ENCODE peak calls at places on chromosomes 4 and X, in eight cellular contexts. N is tibial nerve, T is fibroblast of mammary gland, R is dorsolateral prefrontal cortex, Y is pancreas, J is lung, E is transverse colon, D is right lobe of liver. L is an unnamed sample.

GRCh38 chr4:146844761-146845160 is 100.9 kb downstream of the TTC29 start:
- DNase-seq in R (no peak), Y (no peak), J (no peak), E (no peak), D (no peak), N (no peak), T (no peak), L (no peak)

GRCh38 chr4:110484767-110485166 is 8.8 kb downstream of the ENPEP start:
- DNase-seq in J (no peak), Y (no peak), N (no peak), T (peak), D (no peak), R (no peak), E (no peak), L (no peak)

GRCh38 chr4:29653221-29653620 is 1066.9 kb upstream of the PCDH7 start:
- DNase-seq in N (no peak), J (no peak), D (no peak), R (no peak), Y (no peak), T (no peak), E (no peak), L (no peak)

GRCh38 chr4:10237131-10237530 is 120.5 kb upstream of the WDR1 start:
- DNase-seq in J (no peak), T (no peak), D (no peak), N (no peak), R (no peak), Y (no peak), E (no peak), L (no peak)

GRCh38 chr4:58590714-58591113 is 1480.5 kb upstream of the IGFBP7 start:
- DNase-seq in E (no peak), N (no peak), R (no peak), T (no peak), Y (no peak), D (no peak), J (no peak), L (no peak)

GRCh38 chr4:22389240-22389871 is 126.5 kb downstream of the ADGRA3 start:
- DNase-seq in N (no peak), T (peak), Y (peak), R (peak), J (no peak), D (no peak), E (peak), L (no peak)

GRCh38 chrX:150229481-150229880 is 133.6 kb upstream of the MAMLD1 start:
- DNase-seq in N (no peak), J (peak), R (no peak), T (no peak), Y (no peak), D (no peak), E (no peak), L (no peak)

GRCh38 chr4:177596035-177596434 is 153.8 kb upstream of the AGA start:
- DNase-seq in T (peak), Y (peak), N (no peak), J (no peak), R (no peak), D (no peak), E (no peak), L (no peak)

GRCh38 chr4:16916719-16917337 is 18.4 kb upstream of the LDB2 start:
- DNase-seq in J (no peak), E (peak), R (no peak), N (no peak), T (peak), D (peak), Y (peak), L (peak)

GRCh38 chrX:124804962-124805361 is 458.6 kb downstream of the SH2D1A start:
- DNase-seq in N (no peak), E (no peak), T (no peak), R (no peak), D (no peak), J (no peak), Y (no peak), L (no peak)

GRCh38 chr4:129358571-129358970 is 262.6 kb downstream of the C4orf33 start:
- DNase-seq in J (no peak), Y (no peak), N (no peak), T (peak), E (no peak), R (no peak), D (no peak), L (no peak)

GRCh38 chr4:7068883-7069282 is 1.0 kb upstream of the GRPEL1 start:
- DNase-seq in J (no peak), Y (no peak), D (no peak), T (no peak), E (no peak), R (no peak), N (no peak), L (no peak)

GRCh38 chr4:4260185-4260751 is 12.2 kb upstream of the TMEM128 start:
- DNase-seq in N (no peak), T (peak), Y (no peak), J (no peak), R (no peak), D (peak), E (no peak), L (no peak)

GRCh38 chr4:94665500-94666398 is 92.0 kb upstream of the BMPR1B start:
- DNase-seq in J (no peak), Y (no peak), T (no peak), E (no peak), R (no peak), D (no peak), N (no peak), L (no peak)

GRCh38 chrX:33171071-33171470 is 40.3 kb downstream of the DMD start:
- DNase-seq in T (no peak), D (no peak), Y (no peak), J (no peak), R (no peak), N (no peak), E (no peak), L (no peak)

GRCh38 chr4:67762091-67762490 is 7.9 kb upstream of the GNRHR start:
- DNase-seq in R (no peak), D (no peak), N (no peak), Y (no peak), E (no peak), T (peak), J (no peak), L (no peak)

GRCh38 chrX:112789931-112790330 is 50.7 kb downstream of the AMOT start:
- DNase-seq in J (no peak), Y (no peak), R (no peak), N (no peak), E (no peak), D (peak), T (no peak), L (no peak)

GRCh38 chrX:56505866-56506265 is 57.6 kb upstream of the UBQLN2 start:
- DNase-seq in R (no peak), J (no peak), E (no peak), Y (no peak), N (no peak), T (no peak), D (no peak), L (no peak)

GRCh38 chr4:173370130-173370476 is 651 bp upstream of the SAP30 start:
- DNase-seq in N (peak), E (peak), T (no peak), Y (no peak), D (peak), J (peak), R (peak), L (no peak)

GRCh38 chr4:67500373-67500772 is 44.9 kb downstream of the CENPC start:
- DNase-seq in R (no peak), Y (no peak), E (no peak), D (no peak), N (no peak), T (no peak), J (no peak), L (no peak)

GRCh38 chrX:110143454-110144210 is 140.7 kb downstream of the TMEM164 start:
- DNase-seq in J (no peak), D (no peak), R (no peak), E (no peak), N (no peak), Y (no peak), T (no peak), L (no peak)

GRCh38 chrX:114584434-114584943 is 603 bp downstream of the HTR2C start:
- DNase-seq in J (no peak), Y (no peak), T (peak), D (no peak), E (no peak), R (no peak), N (no peak), L (peak)

GRCh38 chrX:1673337-1673736 is 58.5 kb downstream of the ASMT start:
- DNase-seq in R (no peak), J (no peak), T (peak), D (no peak), Y (peak), N (no peak), E (peak), L (no peak)

GRCh38 chrX:41153453-41153852 is 68.2 kb downstream of the USP9X start:
- DNase-seq in Y (no peak), E (no peak), J (no peak), R (no peak), T (peak), D (no peak), N (no peak), L (no peak)

GRCh38 chrX:139213241-139213709 is 317.3 kb upstream of the F9 start:
- DNase-seq in J (no peak), R (no peak), Y (no peak), D (no peak), E (no peak), T (no peak), N (no peak), L (no peak)

GRCh38 chr4:155973639-155974475 is 20.2 kb upstream of the CTSO start:
- DNase-seq in E (no peak), N (no peak), D (no peak), T (peak), Y (no peak), J (no peak), R (no peak), L (no peak)

GRCh38 chrX:20530319-20530979 is 263.7 kb upstream of the RPS6KA3 start:
- DNase-seq in R (peak), N (peak), D (peak), E (peak), T (peak), J (peak), Y (peak), L (peak)

GRCh38 chr4:111943796-111944203 is 201.5 kb upstream of the FAM241A start:
- DNase-seq in Y (peak), N (no peak), R (no peak), D (peak), E (peak), J (peak), T (peak), L (no peak)

GRCh38 chr4:94757192-94758140 is at the start of gene BMPR1B:
- DNase-seq in N (no peak), T (peak), E (no peak), R (no peak), D (no peak), J (no peak), Y (peak), L (peak)

GRCh38 chrX:40314070-40314469 is 216.3 kb upstream of the BCOR start:
- DNase-seq in E (no peak), T (no peak), N (no peak), Y (no peak), R (peak), D (no peak), J (no peak), L (no peak)

GRCh38 chrX:69424161-69424560 is 80.0 kb upstream of the NALF2 start:
- DNase-seq in E (no peak), D (no peak), R (no peak), J (no peak), N (no peak), Y (no peak), T (peak), L (no peak)

GRCh38 chr4:159401791-159402380 is 299.0 kb downstream of the RAPGEF2 start:
- DNase-seq in E (no peak), N (no peak), Y (no peak), J (no peak), D (no peak), T (peak), R (no peak), L (no peak)

GRCh38 chr4:110621839-110622751 is 782 bp downstream of the PITX2 start:
- DNase-seq in E (no peak), T (peak), Y (no peak), J (no peak), N (no peak), D (no peak), R (no peak), L (no peak)

GRCh38 chr4:151218343-151218742 is 58.6 kb upstream of the PRSS48 start:
- DNase-seq in R (no peak), T (peak), J (no peak), Y (no peak), N (no peak), D (no peak), E (no peak), L (no peak)

GRCh38 chr4:140095694-140096482 is 58.1 kb downstream of the MAML3 start:
- DNase-seq in N (no peak), D (peak), E (peak), J (no peak), Y (no peak), T (peak), R (no peak), L (no peak)

GRCh38 chr4:53618321-53618720 is 27.0 kb upstream of the LNX1 start:
- DNase-seq in T (no peak), J (no peak), Y (no peak), N (no peak), R (no peak), E (no peak), D (no peak), L (no peak)

GRCh38 chr4:53622739-53623151 is 31.5 kb upstream of the LNX1 start:
- DNase-seq in J (no peak), T (peak), Y (no peak), E (no peak), R (no peak), N (no peak), D (no peak), L (no peak)

GRCh38 chr4:53619431-53619830 is 28.1 kb upstream of the LNX1 start:
- DNase-seq in R (no peak), J (no peak), N (no peak), T (peak), Y (no peak), D (no peak), E (no peak), L (no peak)

GRCh38 chr4:53617101-53617680 is 25.9 kb upstream of the LNX1 start:
- DNase-seq in E (no peak), D (no peak), J (no peak), N (no peak), R (no peak), Y (no peak), T (no peak), L (no peak)

GRCh38 chr4:53620956-53621355 is 29.7 kb upstream of the LNX1 start:
- DNase-seq in R (no peak), D (no peak), J (no peak), E (no peak), T (peak), Y (no peak), N (no peak), L (no peak)
- TF ChIP-seq CTCF in R (no peak), D (no peak), J (no peak), E (no peak), T (peak), Y (no peak), N (no peak), L (no peak)

DNA sequence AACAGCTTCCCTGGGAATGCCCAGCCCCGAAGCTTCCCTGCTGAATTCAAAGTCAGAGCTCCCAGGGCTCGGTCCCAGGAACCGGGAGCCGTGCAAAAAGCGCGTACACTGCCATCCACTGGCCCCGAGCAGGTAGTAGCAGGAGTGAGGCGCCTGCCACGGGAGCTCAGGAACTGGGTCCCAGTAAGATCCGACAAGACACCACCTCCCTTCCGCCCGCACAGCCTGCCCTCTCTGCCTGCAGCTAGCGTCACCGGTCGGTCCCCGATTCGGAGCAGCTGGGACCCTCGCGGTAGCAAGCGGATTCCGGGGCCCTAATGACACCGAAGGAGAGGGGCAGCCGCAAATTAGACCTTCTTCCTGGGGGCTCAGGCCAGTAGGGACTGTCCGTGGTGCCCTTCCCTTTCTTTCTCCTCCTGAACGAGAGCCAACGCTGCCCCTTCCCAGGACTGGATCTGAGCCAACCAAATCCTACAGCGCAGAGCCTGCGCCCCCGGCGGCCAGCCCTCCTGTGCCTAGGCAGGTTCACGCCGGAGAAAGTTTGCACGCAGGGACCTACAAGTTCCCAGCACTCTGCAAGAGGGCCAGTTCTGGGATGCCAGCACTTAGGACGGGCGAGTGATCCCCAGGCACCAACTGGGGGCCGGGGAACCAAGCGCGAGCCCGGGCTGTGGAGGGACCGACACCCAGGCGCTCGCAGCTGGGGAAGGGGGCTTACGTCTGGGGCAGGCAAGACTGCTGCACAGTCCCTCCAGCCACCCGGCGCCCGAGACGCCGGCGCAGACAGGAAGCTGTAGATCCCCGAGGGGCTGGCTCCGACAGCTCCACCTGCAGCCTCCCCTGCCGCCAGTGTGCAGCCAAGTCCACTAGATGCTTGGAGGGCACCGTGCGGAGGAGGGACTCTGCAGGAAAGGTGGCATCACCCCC is 949 bp downstream of the CORIN start:
- DNase-seq in N (peak), R (peak), D (peak), J (peak), E (peak), Y (peak), T (peak), L (peak)
- TF ChIP-seq CTCF in N (peak), R (peak), D (peak), J (peak), E (peak), Y (peak), T (peak), L (peak)

DNA sequence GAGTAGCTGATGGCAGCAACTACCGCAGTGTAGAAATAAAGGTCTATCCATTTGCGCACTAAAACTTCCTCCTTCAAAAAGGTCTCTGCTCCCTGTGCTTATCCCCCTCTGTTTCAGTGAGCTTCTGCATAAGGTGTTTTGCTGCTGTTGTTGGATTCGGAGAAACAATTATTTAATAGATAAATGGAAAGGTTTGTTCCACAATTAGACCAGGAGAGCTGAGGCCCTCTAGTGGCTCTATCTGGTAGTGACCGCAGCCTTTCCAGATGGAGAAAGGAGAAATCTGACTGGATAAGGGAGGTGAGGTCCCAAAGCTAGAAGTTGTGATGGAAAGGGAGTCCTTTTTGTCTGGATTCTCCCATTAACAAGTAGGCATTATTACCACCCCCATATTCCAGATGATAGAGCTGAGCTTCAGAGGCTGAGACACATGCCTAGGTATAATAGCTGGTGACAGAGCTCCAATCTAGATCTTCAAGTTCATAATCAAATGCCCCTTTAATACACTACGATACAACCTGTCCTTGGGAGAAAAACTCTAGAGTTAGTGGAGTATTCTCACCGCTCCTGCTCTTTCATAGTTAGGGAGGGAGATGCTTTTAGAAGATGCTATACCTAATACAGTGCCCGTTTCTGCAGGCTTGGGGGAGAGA is 5.1 kb upstream of the GABRQ start:
- DNase-seq in D (peak), N (peak), Y (peak), T (peak), E (peak), J (peak), R (peak), L (peak)
- TF ChIP-seq CTCF in D (peak), N (peak), Y (peak), T (peak), E (peak), J (peak), R (peak), L (peak)

DNA sequence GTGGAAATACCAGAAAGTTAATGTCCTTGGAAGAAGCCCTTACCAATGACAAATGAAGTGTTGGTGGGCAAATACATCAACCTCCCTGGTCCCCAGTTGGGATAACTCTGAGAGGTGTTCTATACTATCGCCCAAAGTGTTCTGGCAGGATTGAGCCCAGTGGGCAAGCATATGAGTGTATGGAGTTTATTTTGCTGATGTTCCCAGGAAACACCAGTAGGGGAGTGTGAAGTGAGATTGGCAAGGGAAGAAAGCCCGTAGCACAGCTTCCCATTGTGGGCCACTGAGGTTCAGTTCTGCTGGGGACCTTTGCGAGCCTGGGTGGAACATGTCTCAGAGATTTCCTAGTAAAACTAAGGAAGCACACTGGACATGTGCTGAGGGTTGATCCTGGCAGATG is 65.1 kb downstream of the ARHGAP6 start:
- DNase-seq in R (no peak), Y (no peak), N (no peak), J (no peak), T (no peak), E (no peak), D (no peak), L (no peak)
- TF ChIP-seq CTCF in R (no peak), Y (no peak), N (no peak), J (no peak), T (no peak), E (no peak), D (no peak), L (no peak)

GRCh38 chrX:134907302-134907701 is 83.5 kb upstream of the SMIM10 start:
- DNase-seq in D (no peak), T (no peak), E (no peak), J (no peak), R (no peak), Y (no peak), N (no peak), L (no peak)

GRCh38 chrX:134911348-134911747 is 79.4 kb upstream of the SMIM10 start:
- DNase-seq in R (no peak), N (no peak), Y (no peak), T (no peak), E (no peak), J (no peak), D (no peak), L (no peak)

GRCh38 chrX:134909258-134909657 is 81.5 kb upstream of the SMIM10 start:
- DNase-seq in E (no peak), R (no peak), N (no peak), T (no peak), J (no peak), D (no peak), Y (no peak), L (no peak)

GRCh38 chrX:134908235-134908834 is 82.5 kb upstream of the SMIM10 start:
- DNase-seq in N (no peak), E (no peak), D (no peak), R (no peak), T (peak), Y (no peak), J (no peak), L (no peak)
- TF ChIP-seq CTCF in N (no peak), E (no peak), D (no peak), R (no peak), T (peak), Y (no peak), J (no peak), L (no peak)

GRCh38 chr4:99945718-99946345 is 586 bp downstream of the DNAJB14 start:
- DNase-seq in E (no peak), D (no peak), Y (no peak), N (no peak), R (no peak), J (no peak), T (peak), L (peak)

GRCh38 chr4:99947608-99948007 is 1.2 kb upstream of the DNAJB14 start:
- DNase-seq in D (no peak), J (no peak), Y (no peak), T (no peak), R (no peak), N (no peak), E (no peak), L (no peak)

GRCh38 chr4:99943904-99944437 is 2.4 kb downstream of the DNAJB14 start:
- DNase-seq in D (no peak), R (no peak), J (no peak), E (no peak), T (no peak), Y (no peak), N (no peak), L (no peak)

GRCh38 chr4:99947190-99947578 is 766 bp upstream of the DNAJB14 start:
- DNase-seq in Y (no peak), D (no peak), N (no peak), E (no peak), T (no peak), R (no peak), J (no peak), L (no peak)

GRCh38 chr4:99946346-99947189 is at the start of gene DNAJB14:
- DNase-seq in D (peak), R (no peak), Y (peak), E (peak), T (peak), N (peak), J (peak), L (peak)
- TF ChIP-seq CTCF in D (no peak), R (no peak), Y (no peak), E (no peak), T (no peak), N (no peak), J (no peak), L (no peak)